ENCODE peak calls at places on chromosome 18, in four cellular contexts. F is heart right ventricle, U is hepatocyte, P is GM06990. X is an unnamed sample.

GRCh38 chr18:8730080-8730827 is 24.9 kb downstream of the MTCL1 start:
- DNase-seq in F (peak), U (peak), P (no peak), X (no peak)

GRCh38 chr18:7021994-7022840 is 95.4 kb downstream of the LAMA1 start:
- DNase-seq in U (peak), F (no peak), P (no peak), X (peak)

GRCh38 chr18:1177232-1177631 is 272.6 kb downstream of the ADCYAP1 start:
- DNase-seq in F (no peak), U (no peak), P (no peak), X (no peak)

GRCh38 chr18:32902566-32903330 is 129.9 kb upstream of the KLHL14 start:
- DNase-seq in F (no peak), U (no peak), P (no peak), X (no peak)

GRCh38 chr18:59271606-59272220 is 1.5 kb downstream of the RAX start:
- DNase-seq in U (no peak), F (no peak), P (no peak), X (no peak)

GRCh38 chr18:5895886-5896740 is 791 bp upstream of the TMEM200C start:
- DNase-seq in F (peak), U (peak), P (peak), X (peak)

GRCh38 chr18:77397056-77397455 is 147.4 kb downstream of the GALR1 start:
- DNase-seq in F (no peak), P (no peak), U (no peak), X (no peak)

GRCh38 chr18:23422751-23423418 is 30.2 kb upstream of the RIOK3 start:
- DNase-seq in P (peak), U (peak), F (no peak), X (peak)

GRCh38 chr18:75638597-75639467 is 211.3 kb upstream of the SMIM21 start:
- DNase-seq in U (peak), P (no peak), F (peak), X (no peak)

GRCh38 chr18:2846241-2846637 is 567 bp upstream of the EMILIN2 start:
- DNase-seq in P (no peak), U (peak), F (no peak), X (peak)

GRCh38 chr18:75309564-75309963 is 99.0 kb downstream of the TSHZ1 start:
- DNase-seq in U (no peak), P (no peak), F (no peak), X (no peak)

GRCh38 chr18:3526421-3527354 is 76.7 kb downstream of the TGIF1 start:
- DNase-seq in U (peak), P (no peak), F (no peak), X (peak)

GRCh38 chr18:51009071-51009470 is 20.9 kb upstream of the SMAD4 start:
- DNase-seq in U (no peak), F (no peak), P (no peak), X (no peak)

GRCh38 chr18:6441201-6441600 is 26.5 kb upstream of the L3MBTL4 start:
- DNase-seq in F (no peak), P (no peak), U (no peak), X (no peak)

GRCh38 chr18:79217979-79218604 is 148.9 kb downstream of the ATP9B start:
- DNase-seq in F (no peak), U (no peak), P (no peak), X (no peak)

GRCh38 chr18:45370190-45371010 is 244.9 kb upstream of the SLC14A2 start:
- DNase-seq in U (no peak), P (no peak), F (no peak), X (no peak)

GRCh38 chr18:67519582-67519981 is 3.1 kb upstream of the DSEL start:
- DNase-seq in U (peak), P (no peak), F (no peak), X (no peak)

GRCh38 chr18:45548614-45549013 is 66.7 kb upstream of the SLC14A2 start:
- DNase-seq in F (no peak), U (peak), P (no peak), X (no peak)

GRCh38 chr18:9809686-9810085 is 76.1 kb upstream of the TXNDC2 start:
- DNase-seq in F (no peak), P (no peak), U (no peak), X (no peak)

GRCh38 chr18:54647176-54647575 is 56.1 kb downstream of the DYNAP start:
- DNase-seq in U (peak), P (no peak), F (no peak), X (peak)

GRCh38 chr18:69400253-69400975 is at the start of gene DOK6:
- DNase-seq in F (peak), P (no peak), U (peak), X (no peak)

GRCh38 chr18:59993560-59993959 is 93.8 kb downstream of the PMAIP1 start:
- DNase-seq in F (no peak), U (no peak), P (no peak), X (no peak)

GRCh38 chr18:58045265-58046086 is 1.4 kb downstream of the NEDD4L start:
- DNase-seq in U (peak), P (peak), F (peak), X (peak)

GRCh38 chr18:49699303-49699702 is 114.0 kb downstream of the ACAA2 start:
- DNase-seq in U (no peak), F (no peak), P (no peak), X (no peak)

GRCh38 chr18:49694402-49694801 is 118.9 kb downstream of the ACAA2 start:
- DNase-seq in F (no peak), P (no peak), U (no peak), X (no peak)

GRCh38 chr18:49698596-49699025 is 114.7 kb downstream of the ACAA2 start:
- DNase-seq in U (no peak), P (no peak), F (no peak), X (no peak)

GRCh38 chr18:49697049-49697448 is 116.3 kb downstream of the ACAA2 start:
- DNase-seq in U (no peak), P (no peak), F (no peak), X (no peak)

DNA sequence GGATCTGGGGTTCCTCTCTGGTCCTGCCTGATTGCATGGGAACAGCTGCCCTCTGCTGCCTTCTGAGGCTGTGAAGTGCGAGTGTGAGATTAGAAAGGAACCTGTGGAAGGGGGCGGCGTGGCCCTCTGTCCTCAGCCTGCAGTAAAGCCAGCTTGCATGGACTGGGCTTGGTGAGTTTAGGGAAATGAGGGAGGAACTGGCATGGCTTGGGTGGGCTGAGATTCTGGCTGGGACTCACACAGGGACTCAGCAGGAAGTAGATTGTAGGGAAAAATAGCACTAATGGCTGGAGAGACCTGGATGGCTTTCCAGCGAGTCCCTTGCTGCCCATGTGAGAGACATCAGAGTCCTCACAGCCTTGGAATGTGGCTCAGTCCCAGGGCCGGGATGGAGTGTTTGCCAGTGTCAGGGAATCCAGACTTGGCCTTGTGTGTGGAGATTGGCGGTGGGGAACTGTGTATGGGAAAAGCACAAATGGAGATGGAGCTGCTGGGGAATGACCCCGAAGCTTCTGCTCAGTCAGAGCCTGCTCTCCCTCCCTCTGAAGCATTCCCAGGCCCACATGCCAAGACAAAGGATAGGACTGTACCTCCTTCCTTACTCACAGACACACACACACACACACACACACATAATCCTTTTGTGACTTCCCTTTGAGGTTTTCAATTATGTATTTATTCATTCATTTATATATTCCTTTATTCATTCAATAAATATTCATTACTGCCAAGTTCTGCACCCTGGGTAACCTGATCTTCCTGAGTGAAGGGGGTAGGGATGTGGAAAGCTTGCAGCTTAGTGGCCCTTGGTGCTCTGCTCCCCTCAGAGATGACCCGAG is 115.4 kb downstream of the ACAA2 start:
- DNase-seq in U (no peak), P (no peak), F (no peak), X (no peak)
- TF ChIP-seq CTCF in U (peak), P (no peak), F (no peak), X (no peak)

GRCh38 chr18:26619350-26619749 is 71.0 kb upstream of the KCTD1 start:
- DNase-seq in P (no peak), U (no peak), F (no peak), X (no peak)

GRCh38 chr18:26618130-26618529 is 69.8 kb upstream of the KCTD1 start:
- DNase-seq in U (no peak), P (no peak), F (no peak), X (no peak)

GRCh38 chr18:26624443-26624842 is 76.1 kb upstream of the KCTD1 start:
- DNase-seq in F (no peak), U (no peak), P (no peak), X (no peak)

GRCh38 chr18:26617151-26617554 is 68.8 kb upstream of the KCTD1 start:
- DNase-seq in P (no peak), U (peak), F (no peak), X (no peak)

GRCh38 chr18:26621161-26622026 is 73.0 kb upstream of the KCTD1 start:
- DNase-seq in F (peak), P (peak), U (peak), X (peak)
- H3K4me3 ChIP-seq in F (no peak), P (peak), U (no peak), X (peak)

DNA sequence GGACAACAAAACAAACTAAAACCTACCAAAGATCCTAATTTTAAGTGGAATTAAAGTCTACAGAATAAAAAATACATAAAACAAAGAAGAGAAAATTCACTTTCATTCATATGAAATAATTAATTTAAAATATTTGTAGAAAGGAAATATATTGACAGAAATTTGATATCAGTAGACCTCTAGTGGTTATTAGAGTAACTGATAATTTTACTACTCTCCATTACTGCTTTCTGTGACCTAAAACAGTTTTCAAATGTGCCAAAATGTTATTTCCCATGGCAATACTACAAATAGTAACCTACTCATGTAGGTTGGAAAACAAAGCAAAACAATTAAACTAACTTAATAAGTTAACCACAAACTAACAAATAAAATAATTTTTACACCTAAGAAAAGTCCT is 147.1 kb downstream of the NOL4 start:
- DNase-seq in F (no peak), P (no peak), U (no peak), X (no peak)
- TF ChIP-seq CTCF in F (no peak), P (no peak), U (peak), X (no peak)

DNA sequence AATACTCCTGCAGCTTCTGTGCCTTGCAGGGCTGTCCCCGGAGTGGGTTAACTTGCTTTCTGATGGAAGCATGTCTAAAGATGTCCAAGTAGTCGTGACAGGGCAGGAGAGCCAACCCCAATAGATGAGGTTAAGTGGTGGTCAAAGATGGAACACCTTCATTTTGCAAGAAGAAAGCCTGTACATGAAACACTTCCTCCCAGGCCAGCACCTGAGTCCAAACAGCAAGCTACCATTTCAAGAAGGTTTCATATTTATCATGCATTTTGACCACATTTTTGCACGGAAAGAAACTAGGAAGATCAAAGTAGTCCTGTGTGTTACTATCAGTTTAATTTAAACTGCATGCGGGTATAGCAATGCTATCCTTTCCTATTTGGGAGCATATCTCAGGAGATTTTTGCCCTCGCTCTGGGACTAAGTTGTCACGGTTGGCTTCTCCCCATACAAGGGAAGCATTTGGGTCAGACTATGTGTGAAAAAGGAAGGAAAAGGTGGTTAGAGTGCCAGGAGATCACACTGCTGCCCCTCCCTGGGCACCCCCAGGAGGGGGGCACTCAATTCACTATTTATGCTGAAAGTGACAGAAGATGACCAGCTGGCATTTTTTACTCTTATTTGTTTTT is 187.6 kb downstream of the ZNF521 start:
- DNase-seq in U (no peak), F (no peak), P (no peak), X (peak)
- H3K4me3 ChIP-seq in U (no peak), F (peak), P (peak), X (peak)

GRCh38 chr18:52536039-52536438 is 196.0 kb downstream of the DCC start:
- DNase-seq in U (no peak), F (no peak), P (no peak), X (no peak)

DNA sequence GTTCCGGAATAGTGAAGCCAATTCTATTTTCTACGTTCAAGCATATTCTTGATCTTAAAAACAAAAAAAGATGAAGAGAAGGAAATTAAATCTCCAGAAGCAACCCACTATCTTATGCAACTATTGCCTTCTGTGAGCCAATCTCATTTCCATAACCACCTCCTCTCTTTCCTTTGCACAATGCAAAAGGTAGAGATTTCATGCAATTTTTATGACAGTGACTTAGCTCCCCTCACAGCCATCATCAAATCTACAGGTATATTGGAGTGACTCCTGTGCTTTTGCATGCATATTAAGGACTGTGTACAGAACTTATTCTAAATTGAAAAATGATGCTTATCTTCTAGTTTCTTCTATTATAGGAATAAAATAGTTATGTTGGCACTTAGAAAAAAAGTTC is 191.8 kb downstream of the DCC start:
- DNase-seq in U (no peak), F (no peak), P (no peak), X (no peak)
- TF ChIP-seq CTCF in U (no peak), F (no peak), P (no peak), X (no peak)

DNA sequence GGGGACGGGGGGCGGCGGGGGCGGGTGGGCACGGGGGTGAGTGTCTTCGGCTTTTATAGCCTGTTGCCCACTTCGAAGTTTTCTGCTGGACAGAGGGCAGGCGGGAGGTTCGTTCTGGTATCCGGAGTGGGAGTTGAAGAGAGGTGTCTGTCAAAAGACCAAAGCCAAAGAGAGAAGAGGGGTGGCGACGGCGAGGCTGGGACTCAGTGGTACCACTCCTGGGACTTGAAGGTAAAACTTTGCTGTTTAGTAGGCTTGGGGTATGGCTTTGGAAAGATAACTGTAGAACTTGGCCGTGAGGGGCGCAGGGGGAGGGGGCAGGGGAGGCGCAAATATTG is 215.8 kb upstream of the DTNA start:
- DNase-seq in U (no peak), F (peak), P (no peak), X (no peak)
- H3K4me3 ChIP-seq in U (peak), F (peak), P (no peak), X (no peak)

GRCh38 chr18:37254256-37254880 is 311.2 kb downstream of the CELF4 start:
- DNase-seq in F (no peak), U (peak), P (no peak), X (no peak)

GRCh38 chr18:37252342-37252741 is 313.3 kb downstream of the CELF4 start:
- DNase-seq in P (no peak), F (no peak), U (no peak), X (no peak)

GRCh38 chr18:37252854-37253396 is 312.7 kb downstream of the CELF4 start:
- DNase-seq in F (no peak), P (no peak), U (peak), X (peak)

GRCh38 chr18:37254973-37255372 is 310.6 kb downstream of the CELF4 start:
- DNase-seq in F (no peak), U (no peak), P (no peak), X (no peak)

GRCh38 chr18:37253424-37254255 is 312.0 kb downstream of the CELF4 start:
- DNase-seq in U (peak), P (no peak), F (no peak), X (peak)
- TF ChIP-seq CTCF in U (peak), P (no peak), F (no peak), X (no peak)

DNA sequence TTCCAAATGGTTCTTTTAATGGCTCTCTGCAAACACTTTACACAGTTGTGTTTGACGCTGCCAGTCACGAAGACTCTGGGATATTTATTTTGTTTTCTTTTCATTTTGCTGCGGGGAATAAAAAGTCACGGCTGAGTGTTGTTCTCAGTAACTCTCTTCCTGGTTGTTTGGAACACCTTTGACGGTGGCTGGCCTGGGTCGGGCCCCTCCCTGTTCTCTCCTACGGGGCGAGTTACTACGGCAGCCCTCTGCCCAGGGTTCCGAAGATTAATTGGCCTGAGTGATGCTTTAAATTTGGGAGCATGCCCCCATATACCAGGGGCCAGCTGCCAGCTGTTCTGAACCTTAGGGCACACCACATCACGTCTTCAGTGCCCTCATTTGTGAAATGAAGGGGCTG is 84.7 kb downstream of the GATA6 start:
- DNase-seq in F (no peak), U (no peak), P (no peak), X (no peak)
- H3K4me3 ChIP-seq in F (no peak), U (no peak), P (no peak), X (no peak)

GRCh38 chr18:63320690-63321265 is 1.2 kb upstream of the BCL2 start:
- DNase-seq in F (peak), U (peak), P (peak), X (peak)

GRCh38 chr18:63318882-63319382 is 637 bp downstream of the BCL2 start:
- DNase-seq in F (no peak), P (no peak), U (no peak), X (no peak)

GRCh38 chr18:63321291-63321690 is 1.7 kb upstream of the BCL2 start:
- DNase-seq in P (no peak), F (no peak), U (no peak), X (no peak)

GRCh38 chr18:63319383-63320040 is at the start of gene BCL2:
- DNase-seq in F (peak), U (peak), P (no peak), X (no peak)

GRCh38 chr18:63320041-63320689 is 596 bp upstream of the BCL2 start:
- DNase-seq in P (peak), U (peak), F (peak), X (peak)
- TF ChIP-seq CTCF in P (no peak), U (no peak), F (no peak), X (peak)

GRCh38 chr18:35971661-35972196 is 750 bp upstream of the RMP24 start:
- DNase-seq in U (peak), P (peak), F (no peak), X (no peak)

GRCh38 chr18:35973650-35974049 is 1.2 kb downstream of the RMP24 start:
- DNase-seq in P (no peak), F (no peak), U (no peak), X (no peak)

GRCh38 chr18:35972197-35973000 is at the start of gene RMP24:
- DNase-seq in F (peak), U (peak), P (peak), X (peak)

GRCh38 chr18:35969676-35970075 is 2.8 kb upstream of the RMP24 start:
- DNase-seq in F (no peak), P (no peak), U (no peak), X (no peak)

GRCh38 chr18:35974181-35974580 is 1.7 kb downstream of the RMP24 start:
- DNase-seq in F (no peak), P (no peak), U (no peak), X (no peak)
- H3K4me3 ChIP-seq in F (no peak), P (no peak), U (no peak), X (no peak)